ENCODE peak calls at places on chromosomes 3 and 15, in ten cellular contexts. I, U, G, F, E, D, B, J, Q and Z are unnamed samples.

GRCh38 chr15:77292924-77293558 is 126.9 kb downstream of the PEAK1 start:
- DNase-seq in B (no peak), J (no peak), I (no peak), U (no peak), D (no peak), E (no peak), Q (peak), F (no peak), G (no peak), Z (no peak)

GRCh38 chr3:156371683-156372082 is 183.2 kb downstream of the SSR3 start:
- DNase-seq in I (no peak), F (no peak), G (no peak), U (no peak), J (no peak), B (no peak), Q (no peak), E (no peak), D (no peak), Z (no peak)

GRCh38 chr3:177792363-177793030 is 595.2 kb upstream of the TBL1XR1 start:
- DNase-seq in J (no peak), I (no peak), U (no peak), G (no peak), F (no peak), Q (peak), D (no peak), E (no peak), B (no peak), Z (no peak)

GRCh38 chr3:124563376-124563775 is 166.9 kb upstream of the UMPS start:
- DNase-seq in D (no peak), E (no peak), J (no peak), U (no peak), G (no peak), Q (peak), I (no peak), B (no peak), F (no peak), Z (no peak)

GRCh38 chr15:90934256-90934948 is 683 bp upstream of the UNC45A start:
- DNase-seq in B (no peak), G (peak), U (peak), Q (peak), I (peak), E (peak), D (peak), F (peak), J (peak), Z (peak)

GRCh38 chr3:112973325-112974177 is 1.4 kb downstream of the CD200R1 start:
- DNase-seq in D (no peak), E (no peak), G (peak), B (no peak), U (no peak), I (no peak), J (no peak), Q (no peak), F (peak), Z (no peak)

GRCh38 chr15:98528056-98528725 is 120.1 kb upstream of the IGF1R start:
- DNase-seq in E (no peak), J (no peak), U (no peak), D (no peak), G (no peak), Q (no peak), F (no peak), I (no peak), B (no peak), Z (no peak)

GRCh38 chr15:83208357-83208661 is 686 bp upstream of the HDGFL3 start:
- DNase-seq in Q (no peak), U (peak), B (no peak), F (no peak), G (no peak), D (no peak), J (peak), I (no peak), E (no peak), Z (no peak)

GRCh38 chr3:197600796-197601565 is 45.2 kb upstream of the BDH1 start:
- DNase-seq in G (no peak), E (no peak), J (peak), U (peak), B (no peak), D (no peak), F (no peak), Q (peak), I (no peak), Z (no peak)

GRCh38 chr3:9204253-9205005 is 45.0 kb downstream of the SRGAP3 start:
- DNase-seq in D (no peak), I (no peak), J (no peak), F (no peak), U (no peak), E (no peak), G (no peak), B (no peak), Q (no peak), Z (no peak)

GRCh38 chr3:62667714-62668113 is 207.5 kb downstream of the CADPS start:
- DNase-seq in E (no peak), J (no peak), Q (no peak), F (peak), D (no peak), G (peak), U (no peak), B (no peak), I (no peak), Z (no peak)

GRCh38 chr3:197522881-197523342 is 32.9 kb downstream of the BDH1 start:
- DNase-seq in D (no peak), Q (peak), I (no peak), G (no peak), U (no peak), B (no peak), E (no peak), F (no peak), J (no peak), Z (no peak)

GRCh38 chr3:111338059-111338698 is 203.8 kb upstream of the CD96 start:
- DNase-seq in F (peak), J (peak), G (peak), Q (peak), I (peak), U (peak), B (peak), E (no peak), D (peak), Z (no peak)

GRCh38 chr3:184354740-184355139 is 6.7 kb downstream of the CLCN2 start:
- DNase-seq in U (no peak), I (no peak), D (no peak), G (no peak), Q (no peak), E (no peak), J (no peak), B (no peak), F (no peak), Z (no peak)

GRCh38 chr3:111861396-111861795 is 2.3 kb downstream of the PHLDB2 start:
- DNase-seq in J (no peak), B (no peak), U (peak), F (no peak), Q (peak), G (no peak), D (no peak), I (no peak), E (no peak), Z (no peak)

GRCh38 chr15:31925541-31925940 is 104.8 kb upstream of the CHRNA7 start:
- DNase-seq in Q (no peak), D (no peak), U (no peak), E (no peak), F (no peak), J (no peak), I (no peak), G (no peak), B (no peak), Z (no peak)

GRCh38 chr3:32557640-32558352 is 12.9 kb downstream of the DYNC1LI1 start:
- DNase-seq in D (no peak), B (no peak), G (no peak), J (no peak), I (no peak), F (no peak), U (no peak), E (peak), Q (no peak), Z (no peak)

GRCh38 chr15:97909291-97909891 is 51.1 kb upstream of the ARRDC4 start:
- DNase-seq in G (peak), J (peak), Q (peak), F (peak), D (peak), I (peak), U (peak), B (peak), E (no peak), Z (no peak)

GRCh38 chr15:80695099-80695910 is at the start of gene ABHD17C:
- DNase-seq in U (peak), I (peak), J (no peak), F (peak), D (peak), G (peak), Q (peak), B (no peak), E (peak), Z (no peak)

GRCh38 chr3:46695177-46695961 is 1.9 kb upstream of the ALS2CL start:
- DNase-seq in Q (peak), F (peak), I (peak), J (peak), B (no peak), D (no peak), G (peak), U (peak), E (no peak), Z (no peak)

GRCh38 chr3:72628065-72628464 is 220.2 kb downstream of the SHQ1 start:
- DNase-seq in D (no peak), U (no peak), J (no peak), I (no peak), Q (no peak), E (peak), F (no peak), G (no peak), B (no peak), Z (no peak)

GRCh38 chr15:39744334-39745103 is 38.1 kb downstream of the FSIP1 start:
- DNase-seq in I (no peak), B (no peak), J (no peak), G (peak), Q (no peak), U (no peak), D (no peak), E (no peak), F (no peak), Z (no peak)

GRCh38 chr3:9703736-9704342 is at the start of gene CPNE9:
- DNase-seq in I (no peak), J (no peak), G (no peak), D (no peak), F (peak), E (no peak), B (no peak), Q (no peak), U (no peak), Z (no peak)

GRCh38 chr3:126348308-126348920 is 8.8 kb downstream of the KLF15 start:
- DNase-seq in J (no peak), D (no peak), F (no peak), I (no peak), B (no peak), G (no peak), U (no peak), E (no peak), Q (no peak), Z (no peak)

GRCh38 chr3:141223673-141224166 is 7.9 kb upstream of the PXYLP1 start:
- DNase-seq in I (no peak), J (no peak), B (no peak), D (no peak), U (no peak), E (no peak), F (no peak), Q (no peak), G (no peak), Z (no peak)

GRCh38 chr3:184373422-184373821 is 4.6 kb downstream of the THPO start:
- DNase-seq in G (no peak), U (peak), F (no peak), Q (peak), I (no peak), E (no peak), D (no peak), B (no peak), J (no peak), Z (no peak)